ENCODE peak calls at places on chromosomes 5 and 9, in six cellular contexts. H is trophoblast cell, I is mammary epithelial cell, L is adrenal gland, M is heart left ventricle, W is IMR-90. E is an unnamed sample.

GRCh38 chr9:27377811-27378345 is 80.9 kb upstream of the EQTN start:
- DNase-seq in H (no peak), I (no peak), L (no peak), M (no peak), W (no peak), E (no peak)

GRCh38 chr9:7266911-7267555 is 509.3 kb downstream of the KDM4C start:
- DNase-seq in H (no peak), I (no peak), L (no peak), M (no peak), W (no peak), E (no peak)

GRCh38 chr9:32456564-32456963 is 69.4 kb downstream of the RIGI start:
- DNase-seq in H (no peak), I (no peak), L (no peak), M (no peak), W (no peak), E (no peak)

GRCh38 chr9:123451011-123451410 is 95.0 kb downstream of the CRB2 start:
- DNase-seq in H (no peak), I (no peak), L (no peak), M (no peak), W (no peak), E (no peak)

GRCh38 chr9:119268985-119269384 is 100.2 kb downstream of the BRINP1 start:
- DNase-seq in H (no peak), I (peak; percentile 48), L (no peak), M (no peak), W (no peak), E (no peak)

GRCh38 chr5:57642698-57643097 is 160.1 kb upstream of the ACTBL2 start:
- DNase-seq in H (peak; percentile 1), I (no peak), L (no peak), M (no peak), W (no peak), E (no peak)

GRCh38 chr9:87516222-87516930 is 18.7 kb downstream of the DAPK1 start:
- DNase-seq in H (peak; percentile 62), I (no peak), L (peak; percentile 81), M (peak; percentile 50), W (no peak), E (no peak)

GRCh38 chr5:145681686-145682085 is 153.5 kb downstream of the PRELID2 start:
- DNase-seq in H (peak; percentile 84), I (peak; percentile 63), L (peak; percentile 49), M (peak; percentile 28), W (peak; percentile 73), E (no peak)

GRCh38 chr5:171226096-171226495 is 83.0 kb upstream of the TLX3 start:
- DNase-seq in H (no peak), I (no peak), L (no peak), M (no peak), W (peak; percentile 7), E (no peak)

GRCh38 chr5:169746147-169746694 is 109.1 kb downstream of the DOCK2 start:
- DNase-seq in H (no peak), I (no peak), L (no peak), M (no peak), W (no peak), E (no peak)

GRCh38 chr5:93995126-93995621 is 253.8 kb upstream of the POU5F2 start:
- DNase-seq in H (no peak), I (peak; percentile 2), L (no peak), M (no peak), W (no peak), E (no peak)

GRCh38 chr5:16934669-16935068 is 1.4 kb downstream of the MYO10 start:
- DNase-seq in H (peak; percentile 34), I (peak; percentile 30), L (no peak), M (no peak), W (peak; percentile 45), E (no peak)

GRCh38 chr9:95264954-95265615 is 52.4 kb downstream of the FANCC start:
- DNase-seq in H (peak; percentile 31), I (no peak), L (no peak), M (no peak), W (peak; percentile 75), E (no peak)

GRCh38 chr5:67526793-67527192 is 330.2 kb upstream of the CD180 start:
- DNase-seq in H (no peak), I (no peak), L (no peak), M (no peak), W (no peak), E (no peak)

GRCh38 chr5:7397005-7397546 is 1.1 kb downstream of the ADCY2 start:
- DNase-seq in H (peak; percentile 13), I (no peak), L (no peak), M (no peak), W (no peak), E (no peak)

GRCh38 chr5:67636091-67636490 is 439.5 kb upstream of the CD180 start:
- DNase-seq in H (no peak), I (no peak), L (no peak), M (peak; percentile 27), W (no peak), E (no peak)

GRCh38 chr9:137236238-137236935 is 4.7 kb upstream of the TUBB4B start:
- DNase-seq in H (peak; percentile 84), I (peak; percentile 55), L (peak; percentile 87), M (peak; percentile 84), W (peak; percentile 63), E (no peak)

GRCh38 chr5:92401492-92401891 is 1018.4 kb upstream of the ARRDC3 start:
- DNase-seq in H (peak; percentile 10), I (peak; percentile 16), L (no peak), M (no peak), W (peak; percentile 14), E (no peak)

GRCh38 chr9:35517136-35517535 is 27.2 kb downstream of the RUSC2 start:
- DNase-seq in H (no peak), I (peak; percentile 50), L (no peak), M (no peak), W (peak; percentile 35), E (no peak)

GRCh38 chr5:136174021-136174659 is 18.8 kb downstream of the SMIM32 start:
- DNase-seq in H (peak; percentile 54), I (peak; percentile 50), L (no peak), M (no peak), W (peak; percentile 75), E (no peak)

GRCh38 chr5:116097301-116097700 is 12.5 kb downstream of the COMMD10 start:
- DNase-seq in H (peak; percentile 86), I (peak; percentile 62), L (no peak), M (no peak), W (no peak), E (no peak)
- H3K36me3 ChIP-seq in H (peaks cover 6% of the 10 kb centered on the region), I (peaks cover 15% of the 10 kb centered on the region), L (peaks cover 30% of the 10 kb centered on the region), M (peaks cover 80% of the 10 kb centered on the region), W (peaks cover 7% of the 10 kb centered on the region), E (peaks cover 13% of the 10 kb centered on the region)

DNA sequence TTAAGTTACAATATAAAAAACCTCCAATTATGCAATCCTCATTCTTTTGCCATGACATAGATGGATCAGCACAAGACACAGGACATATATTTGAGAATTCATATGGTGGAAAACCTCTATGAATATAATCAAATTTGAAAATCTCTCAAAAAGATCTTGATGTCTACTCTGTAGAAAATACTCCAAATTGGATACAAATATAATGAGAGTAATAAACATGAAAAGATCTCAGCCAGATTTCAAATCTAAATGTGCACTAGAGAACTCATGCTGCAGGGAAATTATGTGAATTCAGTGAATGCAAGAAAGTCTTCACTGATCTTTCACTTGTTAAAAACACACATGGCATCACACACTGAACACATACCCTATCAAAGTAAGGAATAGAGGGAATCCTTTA is 13.8 kb downstream of the PCDHB15 start:
- DNase-seq in H (no peak), I (no peak), L (no peak), M (no peak), W (no peak), E (no peak)
- H3K9me3 ChIP-seq in H (peaks cover 8% of the 10 kb centered on the region), I (peaks cover 38% of the 10 kb centered on the region), L (peaks cover 100% of the 10 kb centered on the region), M (peaks cover 100% of the 10 kb centered on the region), W (peaks cover 40% of the 10 kb centered on the region), E (peaks cover 100% of the 10 kb centered on the region)

DNA sequence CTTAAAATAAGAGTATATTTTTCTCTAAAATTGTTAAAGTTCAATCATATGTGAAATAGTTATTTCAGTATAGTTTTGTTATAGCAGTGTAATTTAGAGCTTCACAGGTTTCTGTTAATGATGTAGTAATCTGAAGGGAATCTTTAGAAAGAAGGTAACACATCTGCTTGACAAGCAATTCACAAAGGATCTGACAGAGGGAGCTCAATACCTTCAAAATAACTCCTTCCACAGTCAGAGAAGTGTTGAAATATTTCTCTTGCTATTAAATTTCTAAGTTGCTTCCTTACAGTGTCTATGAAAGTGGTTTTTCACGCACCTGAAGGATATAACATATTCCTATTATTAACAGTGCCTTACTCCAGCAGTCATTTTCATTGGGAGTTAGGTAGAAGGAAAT is 44.9 kb downstream of the SLC25A51 start:
- DNase-seq in H (peak; percentile 12), I (peak; percentile 4), L (no peak), M (no peak), W (peak; percentile 33), E (no peak)
- H3K36me3 ChIP-seq in H (peaks cover 20% of the 10 kb centered on the region), I (peaks cover 10% of the 10 kb centered on the region), L (peaks cover 40% of the 10 kb centered on the region), M (peaks cover 84% of the 10 kb centered on the region), W (peaks cover 26% of the 10 kb centered on the region), E (peaks cover 12% of the 10 kb centered on the region)

GRCh38 chr5:34545164-34545563 is 111.0 kb upstream of the RAI14 start:
- DNase-seq in H (no peak), I (no peak), L (no peak), M (no peak), W (no peak), E (no peak)

GRCh38 chr5:34542818-34543217 is 113.3 kb upstream of the RAI14 start:
- DNase-seq in H (no peak), I (no peak), L (no peak), M (no peak), W (no peak), E (no peak)

GRCh38 chr5:34544403-34544802 is 111.7 kb upstream of the RAI14 start:
- DNase-seq in H (no peak), I (no peak), L (no peak), M (no peak), W (no peak), E (no peak)

GRCh38 chr5:34541067-34541466 is 115.1 kb upstream of the RAI14 start:
- DNase-seq in H (no peak), I (no peak), L (no peak), M (no peak), W (no peak), E (no peak)

GRCh38 chr5:34543687-34544086 is 112.4 kb upstream of the RAI14 start:
- DNase-seq in H (no peak), I (no peak), L (no peak), M (no peak), W (no peak), E (no peak)
- H3K9me3 ChIP-seq in H (no peaks in the 10 kb centered on the region), I (no peaks in the 10 kb centered on the region), L (peaks cover 7% of the 10 kb centered on the region), M (peaks cover 11% of the 10 kb centered on the region), W (peaks cover 9% of the 10 kb centered on the region), E (no peaks in the 10 kb centered on the region)

DNA sequence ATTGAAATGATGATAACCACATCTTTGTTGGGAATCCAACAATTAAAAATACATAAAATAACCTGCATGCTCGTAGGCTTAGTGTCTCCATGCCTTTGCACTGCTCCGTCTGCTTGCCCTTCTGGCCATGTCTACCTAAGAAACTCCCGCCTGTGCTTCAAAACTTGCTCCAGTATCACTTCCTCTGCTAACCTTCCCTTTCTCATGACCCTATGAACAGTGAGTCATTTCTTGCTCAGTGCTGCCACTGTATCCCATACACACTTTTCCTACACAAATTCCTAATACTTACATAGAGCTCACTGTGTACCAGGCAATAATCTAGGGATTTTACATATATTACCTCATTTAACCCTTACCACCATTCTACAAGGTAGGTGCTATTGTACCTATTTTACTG is 33.5 kb downstream of the TMEM245 start:
- DNase-seq in H (peak; percentile 55), I (peak; percentile 54), L (no peak), M (no peak), W (peak; percentile 68), E (no peak)
- H3K36me3 ChIP-seq in H (peaks cover 16% of the 10 kb centered on the region), I (peaks cover 23% of the 10 kb centered on the region), L (peaks cover 65% of the 10 kb centered on the region), M (peaks cover 78% of the 10 kb centered on the region), W (peaks cover 18% of the 10 kb centered on the region), E (peaks cover 6% of the 10 kb centered on the region)